ENCODE peak calls at places on chromosomes 7 and 10, in six cellular contexts. L is RWPE1, F is glutamatergic neuron, I is AG04449, D is testis, K is kidney. V is an unnamed sample.
A peak's percentile ranks its signal among the peaks of the same experiment; 100 is the strongest.

GRCh38 chr7:96282835-96283234 is 39.1 kb downstream of the SLC25A13 start:
- DNase-seq in I (no peak), L (no peak), K (no peak), D (no peak), F (no peak), V (no peak)

GRCh38 chr10:4776234-4776638 is 49.8 kb upstream of the AKR1E2 start:
- DNase-seq in L (no peak), F (no peak), D (no peak), K (no peak), I (no peak), V (no peak)

GRCh38 chr10:99917963-99918825 is 91.6 kb downstream of the DNMBP start:
- DNase-seq in L (no peak), K (no peak), F (peak; percentile 39), D (peak; percentile 54), I (no peak), V (no peak)

GRCh38 chr10:132920101-132920925 is 22.1 kb downstream of the CFAP46 start:
- DNase-seq in D (no peak), L (no peak), I (no peak), K (peak; percentile 60), F (no peak), V (no peak)

GRCh38 chr10:82075605-82076004 is 200.6 kb downstream of the NRG3 start:
- DNase-seq in F (no peak), D (no peak), K (no peak), L (no peak), I (no peak), V (no peak)

GRCh38 chr10:129325893-129326292 is 141.1 kb upstream of the MGMT start:
- DNase-seq in I (no peak), K (no peak), D (no peak), L (no peak), F (no peak), V (no peak)

GRCh38 chr10:47152861-47153349 is 147.1 kb upstream of the GDF10 start:
- DNase-seq in F (no peak), I (no peak), K (no peak), D (no peak), L (peak; percentile 51), V (no peak)

GRCh38 chr7:3280445-3280844 is 20.6 kb upstream of the SDK1 start:
- DNase-seq in K (no peak), I (no peak), D (no peak), L (no peak), F (no peak), V (no peak)

GRCh38 chr10:68900427-68901105 is 549 bp upstream of the DDX50 start:
- DNase-seq in K (peak; percentile 93), I (peak; percentile 24), D (no peak), F (peak; percentile 83), L (peak; percentile 48), V (no peak)

GRCh38 chr10:27038168-27038567 is 62.1 kb downstream of the ANKRD26 start:
- DNase-seq in F (no peak), L (no peak), D (no peak), I (no peak), K (no peak), V (no peak)

GRCh38 chr7:38502289-38502688 is 128.9 kb downstream of the AMPH start:
- DNase-seq in F (no peak), L (no peak), K (no peak), D (no peak), I (no peak), V (no peak)
- TF ChIP-seq CTCF in F (no peak), L (no peak), K (no peak), D (no peak), I (no peak), V (no peak)

DNA sequence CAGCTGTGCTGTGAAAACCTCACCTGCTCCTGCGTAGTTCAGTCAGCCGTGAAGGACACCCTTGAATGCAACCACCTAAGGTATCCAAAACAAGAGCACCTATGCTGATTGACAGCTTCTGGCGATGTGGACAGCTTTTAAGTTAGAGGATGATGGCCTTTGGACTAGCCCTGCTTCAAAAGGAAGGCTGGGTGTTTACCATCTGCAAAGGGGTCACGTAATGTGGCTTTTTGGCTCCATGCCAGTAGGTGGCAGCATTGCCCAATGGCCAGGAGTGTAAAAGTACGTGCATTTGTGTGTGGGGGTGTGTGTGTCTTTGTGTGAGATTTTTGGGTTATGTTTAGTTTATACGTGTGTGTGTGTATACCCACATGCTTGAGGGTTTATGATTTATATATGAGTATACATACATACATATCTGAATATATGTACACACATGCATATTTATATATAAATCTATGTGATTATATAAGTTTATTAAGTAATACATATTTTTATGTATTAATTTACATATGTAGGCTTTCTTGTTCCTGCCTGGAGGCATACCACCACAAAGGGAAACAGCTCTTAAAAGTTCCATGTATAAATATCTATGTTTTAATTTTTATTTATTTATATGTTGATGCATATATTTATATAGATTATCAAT is 236.3 kb upstream of the ANKRD30A start:
- DNase-seq in I (no peak), K (no peak), D (peak; percentile 65), F (peak; percentile 83), L (peak; percentile 6), V (peak; percentile 23)
- TF ChIP-seq CTCF in I (peak; percentile 20), K (no peak), D (no peak), F (peak; percentile 82), L (peak; percentile 24), V (peak; percentile 71)

GRCh38 chr10:93992400-93993030 is 1.2 kb upstream of the PLCE1 start:
- DNase-seq in L (no peak), D (no peak), K (no peak), F (no peak), I (no peak), V (no peak)
- TF ChIP-seq CTCF in L (no peak), D (no peak), K (no peak), F (peak; percentile 33), I (peak; percentile 17), V (no peak)

GRCh38 chr7:135362871-135363270 is 129.2 kb downstream of the STRA8 start:
- DNase-seq in K (no peak), F (no peak), D (no peak), I (no peak), L (no peak), V (no peak)
- TF ChIP-seq CTCF in K (no peak), F (peak; percentile 22), D (no peak), I (no peak), L (no peak), V (no peak)

GRCh38 chr7:127447326-127447945 is 54.9 kb upstream of the ZNF800 start:
- DNase-seq in I (no peak), F (no peak), D (peak; percentile 61), L (no peak), K (no peak), V (peak; percentile 64)
- TF ChIP-seq CTCF in I (peak; percentile 32), F (peak; percentile 56), D (peak; percentile 18), L (peak; percentile 43), K (peak; percentile 29), V (peak; percentile 91)

DNA sequence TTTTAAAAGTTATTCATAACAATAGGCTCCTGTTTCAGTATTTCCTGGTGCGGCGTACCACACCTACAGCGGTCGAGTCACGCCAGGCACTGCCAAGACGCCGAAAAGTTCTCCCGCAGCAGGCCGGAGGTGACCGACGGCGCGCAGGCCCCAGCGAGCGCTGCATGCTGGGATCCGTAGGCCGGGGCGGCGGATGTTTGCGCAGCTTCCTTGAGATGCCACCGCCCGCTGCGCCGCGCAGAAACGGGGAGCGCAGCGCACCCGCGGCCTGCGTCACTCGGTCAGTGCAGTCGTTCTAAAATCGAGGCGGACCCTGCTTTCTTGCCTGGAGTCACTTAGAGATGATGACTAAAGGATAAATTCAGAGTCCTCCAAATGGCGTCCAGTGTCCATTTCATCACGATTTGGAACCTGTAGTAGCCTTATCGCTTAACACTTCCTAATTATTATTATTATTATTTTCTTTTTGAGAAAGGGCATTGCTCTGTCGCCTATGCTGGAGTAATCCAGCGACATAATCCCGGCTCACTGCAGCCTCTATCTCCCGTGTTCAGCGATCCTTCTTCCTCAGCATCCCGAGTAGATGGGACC is 1.3 kb upstream of the KIF11 start:
- DNase-seq in D (peak; percentile 94), K (peak; percentile 97), F (peak; percentile 84), I (no peak), L (peak; percentile 83), V (peak; percentile 89)
- TF ChIP-seq CTCF in D (no peak), K (no peak), F (no peak), I (no peak), L (no peak), V (no peak)

DNA sequence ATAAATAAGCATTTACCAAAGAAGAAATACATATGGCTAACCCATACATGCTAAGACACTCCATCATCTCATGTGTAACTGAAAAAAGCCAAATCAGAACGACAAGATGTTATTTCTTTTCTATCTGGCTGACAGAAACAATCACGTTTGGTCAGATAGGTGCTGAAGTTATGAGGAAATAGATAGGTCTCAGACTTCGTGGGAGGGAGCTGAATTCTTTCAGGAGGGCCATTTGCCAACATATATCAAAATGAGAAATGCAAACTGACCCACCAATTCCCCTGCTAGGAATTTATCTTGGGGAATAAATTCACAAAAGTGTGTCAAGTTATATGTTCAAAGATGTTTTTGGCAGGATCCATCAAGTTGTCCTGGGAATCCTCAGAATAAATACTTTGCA is 32.6 kb downstream of the SH3PXD2A start:
- DNase-seq in K (no peak), L (no peak), F (no peak), I (no peak), D (no peak), V (no peak)
- TF ChIP-seq CTCF in K (no peak), L (no peak), F (no peak), I (no peak), D (no peak), V (no peak)

V was measured in GM13976.